ENCODE peak calls at places on chromosomes 16 and 17, in six cellular contexts. One of them, this sample, is unnamed.

GRCh38 chr16:1427473-1428461 is 3.1 kb upstream of the PERCC1 start:
- DNase-seq in tibial nerve: no peak
- DNase-seq in CD8-positive, alpha-beta T cell: no peak
- DNase-seq in GM23338: no peak
- DNase-seq in CD4-positive, alpha-beta memory T cell: no peak
- DNase-seq in upper lobe of right lung: peak; percentile 63
- DNase-seq in this sample: no peak

GRCh38 chr17:42543190-42544079 is 7.4 kb downstream of the NAGLU start:
- DNase-seq in CD4-positive, alpha-beta memory T cell: no peak
- DNase-seq in GM23338: no peak
- DNase-seq in upper lobe of right lung: peak; percentile 64
- DNase-seq in tibial nerve: no peak
- DNase-seq in CD8-positive, alpha-beta T cell: no peak
- DNase-seq in this sample: no peak

GRCh38 chr16:50314665-50315064 is 48.3 kb downstream of the ADCY7 start:
- DNase-seq in CD8-positive, alpha-beta T cell: no peak
- DNase-seq in CD4-positive, alpha-beta memory T cell: no peak
- DNase-seq in upper lobe of right lung: no peak
- DNase-seq in GM23338: no peak
- DNase-seq in tibial nerve: no peak
- DNase-seq in this sample: no peak

GRCh38 chr16:19858654-19859018 is 26.0 kb downstream of the GPRC5B start:
- DNase-seq in tibial nerve: no peak
- DNase-seq in upper lobe of right lung: no peak
- DNase-seq in GM23338: no peak
- DNase-seq in CD8-positive, alpha-beta T cell: no peak
- DNase-seq in CD4-positive, alpha-beta memory T cell: no peak
- DNase-seq in this sample: no peak

GRCh38 chr16:16797239-16797638 is 418.3 kb downstream of the NPIPA7 start:
- DNase-seq in CD8-positive, alpha-beta T cell: no peak
- DNase-seq in tibial nerve: no peak
- DNase-seq in CD4-positive, alpha-beta memory T cell: no peak
- DNase-seq in upper lobe of right lung: no peak
- DNase-seq in GM23338: peak; percentile 72
- DNase-seq in this sample: no peak

GRCh38 chr16:86901483-86901882 is 323.1 kb downstream of the FOXL1 start:
- DNase-seq in GM23338: no peak
- DNase-seq in upper lobe of right lung: no peak
- DNase-seq in tibial nerve: no peak
- DNase-seq in CD4-positive, alpha-beta memory T cell: no peak
- DNase-seq in CD8-positive, alpha-beta T cell: no peak
- DNase-seq in this sample: no peak

GRCh38 chr17:50634123-50634914 is at the start of gene ABCC3:
- DNase-seq in CD8-positive, alpha-beta T cell: no peak
- DNase-seq in tibial nerve: no peak
- DNase-seq in GM23338: no peak
- DNase-seq in upper lobe of right lung: peak; percentile 89
- DNase-seq in CD4-positive, alpha-beta memory T cell: no peak
- DNase-seq in this sample: no peak

GRCh38 chr17:61239953-61240352 is 159.7 kb upstream of the TBX2 start:
- DNase-seq in tibial nerve: no peak
- DNase-seq in upper lobe of right lung: no peak
- DNase-seq in CD8-positive, alpha-beta T cell: no peak
- DNase-seq in CD4-positive, alpha-beta memory T cell: no peak
- DNase-seq in GM23338: no peak
- DNase-seq in this sample: no peak

GRCh38 chr17:67289174-67289876 is 44.3 kb upstream of the HELZ start:
- DNase-seq in GM23338: peak; percentile 27
- DNase-seq in CD4-positive, alpha-beta memory T cell: no peak
- DNase-seq in CD8-positive, alpha-beta T cell: no peak
- DNase-seq in upper lobe of right lung: peak; percentile 71
- DNase-seq in tibial nerve: peak; percentile 85
- DNase-seq in this sample: no peak

GRCh38 chr17:29004081-29004692 is 1.6 kb downstream of the SEZ6 start:
- DNase-seq in upper lobe of right lung: no peak
- DNase-seq in CD4-positive, alpha-beta memory T cell: no peak
- DNase-seq in tibial nerve: no peak
- DNase-seq in GM23338: peak; percentile 51
- DNase-seq in CD8-positive, alpha-beta T cell: no peak
- DNase-seq in this sample: no peak

GRCh38 chr17:76007131-76007849 is 6.6 kb downstream of the CDK3 start:
- DNase-seq in upper lobe of right lung: no peak
- DNase-seq in tibial nerve: no peak
- DNase-seq in CD8-positive, alpha-beta T cell: no peak
- DNase-seq in GM23338: no peak
- DNase-seq in CD4-positive, alpha-beta memory T cell: no peak
- DNase-seq in this sample: no peak

GRCh38 chr16:53864819-53865491 is 161.0 kb downstream of the FTO start:
- DNase-seq in CD4-positive, alpha-beta memory T cell: no peak
- DNase-seq in GM23338: no peak
- DNase-seq in CD8-positive, alpha-beta T cell: no peak
- DNase-seq in tibial nerve: no peak
- DNase-seq in upper lobe of right lung: no peak
- DNase-seq in this sample: no peak

GRCh38 chr16:69520800-69521602 is 44.8 kb upstream of the NFAT5 start:
- DNase-seq in tibial nerve: no peak
- DNase-seq in upper lobe of right lung: no peak
- DNase-seq in CD8-positive, alpha-beta T cell: no peak
- DNase-seq in GM23338: no peak
- DNase-seq in CD4-positive, alpha-beta memory T cell: no peak
- DNase-seq in this sample: no peak

GRCh38 chr16:87802670-87803069 is 36.9 kb upstream of the KLHDC4 start:
- DNase-seq in tibial nerve: no peak
- DNase-seq in upper lobe of right lung: no peak
- DNase-seq in CD4-positive, alpha-beta memory T cell: no peak
- DNase-seq in GM23338: no peak
- DNase-seq in CD8-positive, alpha-beta T cell: no peak
- DNase-seq in this sample: no peak

GRCh38 chr16:17607075-17607509 is 136.3 kb upstream of the XYLT1 start:
- DNase-seq in tibial nerve: no peak
- DNase-seq in CD8-positive, alpha-beta T cell: no peak
- DNase-seq in CD4-positive, alpha-beta memory T cell: no peak
- DNase-seq in GM23338: no peak
- DNase-seq in upper lobe of right lung: no peak
- DNase-seq in this sample: no peak

GRCh38 chr17:21218101-21218500 is 4.1 kb upstream of the TMEM11 start:
- DNase-seq in tibial nerve: no peak
- DNase-seq in CD4-positive, alpha-beta memory T cell: no peak
- DNase-seq in CD8-positive, alpha-beta T cell: no peak
- DNase-seq in upper lobe of right lung: no peak
- DNase-seq in GM23338: peak; percentile 79
- DNase-seq in this sample: no peak

GRCh38 chr16:65195998-65196397 is 74.1 kb upstream of the CDH11 start:
- DNase-seq in upper lobe of right lung: no peak
- DNase-seq in CD4-positive, alpha-beta memory T cell: no peak
- DNase-seq in CD8-positive, alpha-beta T cell: no peak
- DNase-seq in tibial nerve: no peak
- DNase-seq in GM23338: no peak
- DNase-seq in this sample: no peak

GRCh38 chr17:6551909-6552768 is 4.2 kb downstream of the PITPNM3 start:
- DNase-seq in GM23338: peak; percentile 27
- DNase-seq in upper lobe of right lung: peak; percentile 88
- DNase-seq in CD8-positive, alpha-beta T cell: no peak
- DNase-seq in tibial nerve: no peak
- DNase-seq in CD4-positive, alpha-beta memory T cell: no peak
- DNase-seq in this sample: no peak

GRCh38 chr16:54286330-54287017 is at the start of gene IRX3:
- DNase-seq in upper lobe of right lung: peak; percentile 94
- DNase-seq in CD8-positive, alpha-beta T cell: no peak
- DNase-seq in tibial nerve: peak; percentile 24
- DNase-seq in GM23338: peak; percentile 94
- DNase-seq in CD4-positive, alpha-beta memory T cell: no peak
- DNase-seq in this sample: no peak

GRCh38 chr16:58579587-58579986 is 50.0 kb downstream of the CNOT1 start:
- DNase-seq in GM23338: no peak
- DNase-seq in tibial nerve: no peak
- DNase-seq in CD4-positive, alpha-beta memory T cell: no peak
- DNase-seq in upper lobe of right lung: no peak
- DNase-seq in CD8-positive, alpha-beta T cell: no peak
- DNase-seq in this sample: no peak

GRCh38 chr17:67194134-67194533 is 50.9 kb downstream of the HELZ start:
- DNase-seq in upper lobe of right lung: no peak
- DNase-seq in CD8-positive, alpha-beta T cell: no peak
- DNase-seq in GM23338: peak; percentile 9
- DNase-seq in tibial nerve: no peak
- DNase-seq in CD4-positive, alpha-beta memory T cell: no peak
- DNase-seq in this sample: no peak

GRCh38 chr16:69851491-69852240 is 89.5 kb downstream of the WWP2 start:
- DNase-seq in CD8-positive, alpha-beta T cell: no peak
- DNase-seq in GM23338: no peak
- DNase-seq in upper lobe of right lung: no peak
- DNase-seq in tibial nerve: no peak
- DNase-seq in CD4-positive, alpha-beta memory T cell: no peak
- DNase-seq in this sample: no peak

GRCh38 chr17:40559016-40559853 is 6.0 kb downstream of the CCR7 start:
- DNase-seq in upper lobe of right lung: peak; percentile 53
- DNase-seq in CD8-positive, alpha-beta T cell: no peak
- DNase-seq in tibial nerve: no peak
- DNase-seq in CD4-positive, alpha-beta memory T cell: no peak
- DNase-seq in GM23338: no peak
- DNase-seq in this sample: no peak

GRCh38 chr17:16374129-16374528 is 6.8 kb upstream of the UBB start:
- DNase-seq in tibial nerve: peak; percentile 56
- DNase-seq in upper lobe of right lung: no peak
- DNase-seq in GM23338: no peak
- DNase-seq in CD8-positive, alpha-beta T cell: no peak
- DNase-seq in CD4-positive, alpha-beta memory T cell: no peak
- DNase-seq in this sample: no peak

GRCh38 chr17:1108560-1108809 is 71.3 kb downstream of the ABR start:
- DNase-seq in CD8-positive, alpha-beta T cell: no peak
- DNase-seq in CD4-positive, alpha-beta memory T cell: peak; percentile 16
- DNase-seq in GM23338: peak; percentile 59
- DNase-seq in tibial nerve: no peak
- DNase-seq in upper lobe of right lung: no peak
- DNase-seq in this sample: peak; percentile 13

DNA sequence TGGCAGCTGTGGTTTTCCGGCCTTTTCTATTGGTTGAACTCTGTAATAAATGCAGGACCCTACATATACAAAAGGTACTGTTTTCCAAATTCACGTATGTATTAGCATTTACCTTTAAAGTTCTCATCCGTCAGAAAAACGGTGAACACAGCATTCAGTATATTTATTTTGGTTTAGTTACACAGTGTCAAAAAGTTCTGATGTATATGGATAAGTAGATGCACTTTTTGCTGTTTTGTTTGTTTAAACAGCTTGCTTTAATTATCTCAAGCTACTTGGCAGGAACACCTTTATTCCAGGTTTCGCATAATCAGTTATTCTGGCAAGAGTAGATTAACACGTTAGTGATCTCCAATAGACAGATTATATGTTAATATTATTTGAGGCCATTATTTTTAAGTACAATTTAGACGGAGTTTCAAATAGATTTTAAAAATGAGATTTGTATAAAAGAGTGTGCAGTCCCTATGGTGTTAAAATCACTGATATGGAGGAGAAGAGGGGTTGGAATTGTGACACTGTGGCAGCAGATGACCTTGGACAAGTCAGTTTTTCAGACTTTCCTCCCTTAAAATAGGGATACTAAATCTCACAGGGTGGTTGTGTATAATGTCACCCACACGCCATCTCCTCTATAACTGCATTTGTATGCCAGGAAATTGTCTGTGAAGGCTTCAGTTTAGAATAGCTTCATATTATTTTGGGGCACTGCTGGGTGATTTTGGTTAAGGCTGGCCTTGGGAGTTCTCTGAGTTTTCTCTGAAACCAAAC is 2.1 kb downstream of the HERPUD1 start:
- DNase-seq in tibial nerve: no peak
- DNase-seq in upper lobe of right lung: no peak
- DNase-seq in GM23338: no peak
- DNase-seq in CD8-positive, alpha-beta T cell: no peak
- DNase-seq in CD4-positive, alpha-beta memory T cell: no peak
- DNase-seq in this sample: no peak
- H3K4me3 ChIP-seq in tibial nerve: peak overlapping the region; percentile 89
- H3K4me3 ChIP-seq in upper lobe of right lung: peak overlapping the region; percentile 84
- H3K4me3 ChIP-seq in GM23338: peak overlapping the region; percentile 98
- H3K4me3 ChIP-seq in CD8-positive, alpha-beta T cell: peak overlapping the region; percentile 96
- H3K4me3 ChIP-seq in CD4-positive, alpha-beta memory T cell: peak overlapping the region; percentile 51
- H3K4me3 ChIP-seq in this sample: peak overlapping the region; percentile 99

GRCh38 chr17:79813826-79814623 is 17.1 kb upstream of the CBX8 start:
- DNase-seq in upper lobe of right lung: no peak
- DNase-seq in CD8-positive, alpha-beta T cell: no peak
- DNase-seq in tibial nerve: no peak
- DNase-seq in CD4-positive, alpha-beta memory T cell: no peak
- DNase-seq in GM23338: peak; percentile 69
- DNase-seq in this sample: no peak
- H3K4me3 ChIP-seq in upper lobe of right lung: no peak overlapping the region
- H3K4me3 ChIP-seq in CD8-positive, alpha-beta T cell: no peak overlapping the region
- H3K4me3 ChIP-seq in tibial nerve: no peak overlapping the region
- H3K4me3 ChIP-seq in CD4-positive, alpha-beta memory T cell: no peak overlapping the region
- H3K4me3 ChIP-seq in GM23338: peak overlapping the region; percentile 46
- H3K4me3 ChIP-seq in this sample: no peak overlapping the region

DNA sequence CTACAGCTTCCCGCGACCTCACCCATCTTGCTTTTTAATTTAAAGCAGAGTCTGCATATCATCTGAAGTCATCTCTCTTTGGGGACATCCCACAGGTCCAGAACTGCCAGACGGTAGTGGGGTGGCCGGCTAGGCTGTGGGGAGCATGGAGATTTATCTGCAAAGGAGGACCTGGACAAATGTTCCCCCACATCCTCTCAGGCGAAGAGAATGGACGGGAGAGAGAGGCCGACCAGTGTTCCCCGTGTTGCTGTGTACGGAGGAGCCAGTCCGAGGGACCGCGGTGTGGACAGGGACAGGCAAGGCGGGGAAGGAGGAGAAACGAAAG is 663 bp upstream of the MT1M start:
- DNase-seq in tibial nerve: no peak
- DNase-seq in GM23338: no peak
- DNase-seq in CD8-positive, alpha-beta T cell: no peak
- DNase-seq in CD4-positive, alpha-beta memory T cell: no peak
- DNase-seq in upper lobe of right lung: no peak
- DNase-seq in this sample: no peak
- H3K4me3 ChIP-seq in tibial nerve: peak overlapping the region; percentile 52
- H3K4me3 ChIP-seq in GM23338: peak overlapping the region; percentile 60
- H3K4me3 ChIP-seq in CD8-positive, alpha-beta T cell: peak overlapping the region; percentile 11
- H3K4me3 ChIP-seq in CD4-positive, alpha-beta memory T cell: no peak overlapping the region
- H3K4me3 ChIP-seq in upper lobe of right lung: peak overlapping the region; percentile 46
- H3K4me3 ChIP-seq in this sample: no peak overlapping the region

DNA sequence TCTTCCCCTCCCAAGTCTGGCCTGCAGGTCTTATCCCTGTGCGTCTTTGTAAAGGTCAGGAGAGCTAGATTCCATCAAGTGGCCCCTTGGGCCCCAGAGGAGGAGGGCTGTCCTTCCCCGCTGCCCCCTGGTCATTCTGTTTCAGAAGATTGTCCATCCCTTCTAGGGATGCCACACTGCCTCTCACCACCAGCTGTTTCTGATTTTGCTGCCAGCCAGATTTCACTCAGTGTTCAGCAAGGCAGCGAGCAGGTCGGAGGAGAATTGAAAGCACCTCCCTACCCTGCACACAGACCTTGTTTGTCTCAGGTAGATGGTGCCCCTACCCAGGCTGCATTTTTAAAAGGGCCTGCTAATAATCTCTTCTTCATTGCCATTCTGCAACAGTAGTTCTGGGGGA is 21.7 kb upstream of the NAT9 start:
- DNase-seq in tibial nerve: no peak
- DNase-seq in CD8-positive, alpha-beta T cell: no peak
- DNase-seq in CD4-positive, alpha-beta memory T cell: no peak
- DNase-seq in GM23338: no peak
- DNase-seq in upper lobe of right lung: no peak
- DNase-seq in this sample: no peak
- H3K4me3 ChIP-seq in tibial nerve: no peak overlapping the region
- H3K4me3 ChIP-seq in CD8-positive, alpha-beta T cell: no peak overlapping the region
- H3K4me3 ChIP-seq in CD4-positive, alpha-beta memory T cell: no peak overlapping the region
- H3K4me3 ChIP-seq in GM23338: no peak overlapping the region
- H3K4me3 ChIP-seq in upper lobe of right lung: no peak overlapping the region
- H3K4me3 ChIP-seq in this sample: no peak overlapping the region